ENCODE peak calls at places on chromosomes 13 and 19, in nine cellular contexts. V is activated T-helper 1 cell treated with anti-CD3 and anti-CD28 coated beads, Interleukin-12 subunit alpha, Interleukin-12 subunit beta, Interleukin-2, Interleukin-4 antibody, amounts not matched to agents 30 ng/mL and 10 ng/mL and 1 ng/mL, durations not matched to agents 14 hours and 24 hours and 36 hours; B is SW 1271; Z is mesenchymal stem cell; L is NB4; J is T-helper 1 cell; R is fibroblast of the aortic adventitia; Y is ACHN; W is astrocyte of the spinal cord. H is an unnamed sample.

GRCh38 chr13:100637380-100637779 is 37.2 kb downstream of the TMTC4 start:
- DNase-seq in B (no peak), W (no peak), Y (no peak), J (no peak), Z (no peak), V (no peak), R (no peak), L (no peak), H (no peak)

GRCh38 chr19:5037936-5038335 is 69.0 kb downstream of the KDM4B start:
- DNase-seq in V (no peak), B (no peak), Y (no peak), J (no peak), R (no peak), W (no peak), L (no peak), Z (no peak), H (no peak)

GRCh38 chr19:2540646-2541454 is 64.9 kb downstream of the GADD45B start:
- DNase-seq in R (peak; percentile 98), Z (peak; percentile 98), V (no peak), L (no peak), B (peak; percentile 88), J (no peak), W (peak; percentile 99), Y (peak; percentile 97), H (no peak)

GRCh38 chr13:28408235-28408848 is 86.6 kb downstream of the FLT1 start:
- DNase-seq in W (no peak), L (peak; percentile 94), Y (no peak), J (no peak), Z (peak; percentile 28), B (no peak), R (no peak), V (no peak), H (peak; percentile 95)

GRCh38 chr19:52665529-52665928 is 27.4 kb upstream of the ZNF83 start:
- DNase-seq in J (no peak), B (no peak), L (no peak), V (no peak), W (peak; percentile 59), Y (no peak), R (no peak), Z (peak; percentile 13), H (no peak)

GRCh38 chr13:28671393-28671792 is 12.5 kb downstream of the POMP start:
- DNase-seq in W (no peak), J (no peak), L (peak; percentile 39), Z (no peak), B (no peak), Y (no peak), V (no peak), R (no peak), H (peak; percentile 57)

GRCh38 chr13:38582133-38582532 is 104.7 kb upstream of the FREM2 start:
- DNase-seq in Z (peak; percentile 29), B (no peak), V (no peak), R (peak; percentile 33), J (no peak), W (peak; percentile 44), Y (peak; percentile 60), L (peak; percentile 51), H (peak; percentile 53)

GRCh38 chr19:41570639-41571112 is 5.3 kb upstream of the CEACAM21 start:
- DNase-seq in Z (peak; percentile 69), V (peak; percentile 76), J (peak; percentile 79), L (peak; percentile 73), R (peak; percentile 65), W (peak; percentile 53), Y (peak; percentile 69), B (no peak), H (peak; percentile 89)

GRCh38 chr13:99386911-99387788 is 80.0 kb upstream of the GPR183 start:
- DNase-seq in L (peak; percentile 56), B (peak; percentile 21), V (peak; percentile 62), W (no peak), J (peak; percentile 68), R (no peak), Y (peak; percentile 51), Z (no peak), H (peak; percentile 80)

GRCh38 chr13:47230155-47230554 is 333.3 kb upstream of the HTR2A start:
- DNase-seq in V (no peak), B (no peak), R (no peak), Y (no peak), L (no peak), Z (peak; percentile 6), W (no peak), J (no peak), H (no peak)